ENCODE peak calls at places on chromosomes 13 and 19, in six cellular contexts. P is epithelial cell of esophagus, N is fibroblast of villous mesenchyme, F is body of pancreas, J is PC-9, Q is HL-60. D is an unnamed sample.

GRCh38 chr13:92677571-92677970 is 549.0 kb upstream of the GPC6 start:
- DNase-seq in P (peak; percentile 2), N (no peak), F (no peak), J (no peak), Q (no peak), D (no peak)

GRCh38 chr19:29771708-29772415 is 39.9 kb upstream of the CCNE1 start:
- DNase-seq in P (peak; percentile 40), N (peak; percentile 48), F (peak; percentile 63), J (no peak), Q (no peak), D (no peak)

GRCh38 chr19:7417671-7418324 is 69.1 kb downstream of the ARHGEF18 start:
- DNase-seq in P (peak; percentile 67), N (no peak), F (no peak), J (no peak), Q (no peak), D (no peak)

GRCh38 chr19:13849277-13849676 is 27.7 kb upstream of the NANOS3 start:
- DNase-seq in P (no peak), N (no peak), F (no peak), J (no peak), Q (no peak), D (no peak)

GRCh38 chr19:13864513-13865242 is 12.3 kb upstream of the NANOS3 start:
- DNase-seq in P (no peak), N (no peak), F (peak; percentile 19), J (peak; percentile 24), Q (no peak), D (no peak)

GRCh38 chr13:39976481-39976880 is 321.0 kb downstream of the COG6 start:
- DNase-seq in P (peak; percentile 75), N (no peak), F (no peak), J (no peak), Q (no peak), D (no peak)

GRCh38 chr19:29525901-29526729 is at the start of gene VSTM2B:
- DNase-seq in P (no peak), N (no peak), F (no peak), J (no peak), Q (no peak), D (no peak)

GRCh38 chr13:99398916-99399622 is 91.9 kb upstream of the GPR183 start:
- DNase-seq in P (no peak), N (no peak), F (no peak), J (no peak), Q (no peak), D (no peak)

GRCh38 chr19:6271251-6271650 is 8.5 kb downstream of the MLLT1 start:
- DNase-seq in P (no peak), N (peak; percentile 74), F (no peak), J (no peak), Q (no peak), D (no peak)

DNA sequence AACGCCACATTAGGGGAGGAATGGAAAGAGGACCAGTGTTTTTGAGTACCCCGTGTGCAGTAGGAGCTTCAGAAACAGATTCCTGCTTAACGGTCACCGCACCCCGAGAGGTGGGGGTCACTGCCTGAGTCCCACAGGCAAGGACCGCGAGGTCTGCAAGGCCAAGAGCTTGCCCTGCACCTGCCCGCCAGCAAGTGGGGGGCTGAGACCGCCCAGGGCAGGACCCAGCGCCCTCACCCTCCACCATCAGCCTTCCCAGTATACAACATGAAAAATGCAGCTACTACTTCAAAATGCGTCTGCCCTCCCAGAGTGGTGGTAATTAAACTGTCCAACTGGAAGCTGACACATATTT is 44.9 kb downstream of the COL4A1 start:
- DNase-seq in P (no peak), N (no peak), F (no peak), J (no peak), Q (no peak), D (no peak)
- H3K4me3 ChIP-seq in P (no peak overlapping the region), N (no peak overlapping the region), F (no peak overlapping the region), J (no peak overlapping the region), Q (no peak overlapping the region), D (no peak overlapping the region)

GRCh38 chr13:74883834-74884233 is 598.1 kb downstream of the TBC1D4 start:
- DNase-seq in P (no peak), N (no peak), F (no peak), J (no peak), Q (no peak), D (no peak)
- TF ChIP-seq CTCF in P (peak; percentile 21), N (peak; percentile 23), F (no peak), J (no peak), Q (no peak), D (no peak)

GRCh38 chr19:48866692-48867091 is 1.7 kb downstream of the PLEKHA4 start:
- DNase-seq in P (no peak), N (no peak), F (no peak), J (no peak), Q (no peak), D (no peak)

GRCh38 chr19:48867922-48868195 is 558 bp downstream of the PLEKHA4 start:
- DNase-seq in P (no peak), N (no peak), F (no peak), J (no peak), Q (no peak), D (no peak)

GRCh38 chr19:48870048-48870447 is 1.6 kb upstream of the PLEKHA4 start:
- DNase-seq in P (no peak), N (no peak), F (no peak), J (no peak), Q (no peak), D (no peak)

GRCh38 chr19:48868196-48868886 is at the start of gene PLEKHA4:
- DNase-seq in P (no peak), N (peak; percentile 51), F (peak; percentile 38), J (no peak), Q (no peak), D (no peak)

GRCh38 chr19:48867119-48867921 is 1.1 kb downstream of the PLEKHA4 start:
- DNase-seq in P (no peak), N (no peak), F (no peak), J (no peak), Q (no peak), D (no peak)
- H3K4me3 ChIP-seq in P (peak overlapping the region; percentile 9), N (peak overlapping the region; percentile 59), F (no peak overlapping the region), J (no peak overlapping the region), Q (no peak overlapping the region), D (peak overlapping the region; percentile 44)

GRCh38 chr13:34733720-34734119 is 208.3 kb upstream of the NBEA start:
- DNase-seq in P (peak; percentile 55), N (peak; percentile 65), F (no peak), J (no peak), Q (no peak), D (no peak)

GRCh38 chr13:34734932-34735331 is 207.1 kb upstream of the NBEA start:
- DNase-seq in P (peak; percentile 61), N (no peak), F (no peak), J (no peak), Q (no peak), D (no peak)

GRCh38 chr13:34731486-34731885 is 210.6 kb upstream of the NBEA start:
- DNase-seq in P (peak; percentile 56), N (peak; percentile 19), F (no peak), J (no peak), Q (no peak), D (no peak)

GRCh38 chr13:34730966-34731365 is 211.1 kb upstream of the NBEA start:
- DNase-seq in P (no peak), N (no peak), F (no peak), J (no peak), Q (no peak), D (no peak)
- TF ChIP-seq CTCF in P (no peak), N (no peak), F (no peak), J (no peak), Q (no peak), D (no peak)

GRCh38 chr19:51595190-51595589 is 24.1 kb downstream of the ZNF175 start:
- DNase-seq in P (no peak), N (no peak), F (no peak), J (no peak), Q (no peak), D (no peak)
- H3K4me3 ChIP-seq in P (peak overlapping the region; percentile 87), N (peak overlapping the region; percentile 71), F (no peak overlapping the region), J (no peak overlapping the region), Q (no peak overlapping the region), D (no peak overlapping the region)

GRCh38 chr13:110135977-110136597 is 170.9 kb downstream of the COL4A1 start:
- DNase-seq in P (no peak), N (no peak), F (no peak), J (no peak), Q (no peak), D (no peak)

GRCh38 chr13:110134801-110135200 is 172.2 kb downstream of the COL4A1 start:
- DNase-seq in P (no peak), N (no peak), F (no peak), J (no peak), Q (no peak), D (no peak)

GRCh38 chr13:110132178-110132975 is 174.6 kb downstream of the COL4A1 start:
- DNase-seq in P (no peak), N (no peak), F (no peak), J (no peak), Q (no peak), D (no peak)

GRCh38 chr13:110131424-110131823 is 175.5 kb downstream of the COL4A1 start:
- DNase-seq in P (no peak), N (no peak), F (no peak), J (no peak), Q (no peak), D (no peak)

DNA sequence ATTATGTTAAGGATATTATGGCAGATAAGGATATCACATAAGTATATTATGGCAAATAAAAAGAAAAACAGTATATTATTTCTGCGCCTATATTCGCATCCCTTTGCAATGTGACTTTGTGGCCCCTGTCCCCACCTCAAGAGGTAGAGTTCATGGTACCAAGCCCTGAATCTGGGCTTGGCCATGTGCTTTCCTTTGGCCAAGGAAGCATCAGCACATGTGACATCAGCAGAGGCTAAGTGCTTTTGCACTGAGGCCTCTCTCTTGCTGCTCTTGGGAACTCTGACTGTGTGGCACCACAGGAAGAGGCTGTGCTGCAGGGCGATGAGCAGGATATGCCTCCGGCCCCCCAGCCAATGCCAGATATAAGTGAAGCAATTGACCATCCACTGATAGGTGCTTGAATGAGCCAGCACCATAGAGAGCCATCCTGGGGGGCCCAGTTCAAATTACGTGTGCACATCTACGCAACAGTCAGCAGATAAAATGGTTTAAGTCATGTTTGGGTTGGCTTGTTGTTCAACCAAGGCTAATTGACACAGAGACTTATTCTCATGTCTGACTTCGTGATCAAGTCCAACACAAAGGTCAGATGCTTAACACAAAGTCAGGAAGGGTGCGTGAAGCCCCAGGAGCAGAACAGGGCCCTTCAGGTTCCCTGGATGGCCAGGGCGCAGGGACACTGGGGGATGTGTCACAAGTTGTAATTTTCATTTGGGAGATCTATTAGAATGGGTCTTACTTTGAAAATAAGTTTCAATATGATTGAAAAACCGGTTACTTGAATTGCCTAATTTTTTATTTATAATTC is 173.3 kb downstream of the COL4A1 start:
- DNase-seq in P (no peak), N (no peak), F (no peak), J (no peak), Q (no peak), D (no peak)
- TF ChIP-seq CTCF in P (no peak), N (no peak), F (no peak), J (no peak), Q (no peak), D (no peak)

GRCh38 chr19:55635856-55636440 is 4.9 kb upstream of the ZNF580 start:
- DNase-seq in P (no peak), N (no peak), F (no peak), J (no peak), Q (no peak), D (no peak)
- H3K4me3 ChIP-seq in P (peak overlapping the region; percentile 100), N (peak overlapping the region; percentile 98), F (peak overlapping the region; percentile 100), J (peak overlapping the region; percentile 89), Q (peak overlapping the region; percentile 83), D (peak overlapping the region; percentile 68)

D was measured in astrocyte of the cerebellum.